ENCODE peak calls at places on chromosomes 4 and X, in ten cellular contexts. A, Z, C, K, U, L, Q, S, M and X are unnamed samples.

GRCh38 chr4:134216436-134216835 is 14.8 kb upstream of the PABPC4L start:
- DNase-seq in U (no peak), Q (no peak), C (no peak), L (peak), S (no peak), A (no peak), Z (no peak), K (no peak), M (peak), X (peak)

GRCh38 chr4:147118523-147118922 is 172.9 kb upstream of the TTC29 start:
- DNase-seq in K (no peak), L (no peak), C (no peak), U (peak), M (peak), Z (no peak), A (no peak), S (no peak), Q (peak), X (no peak)

GRCh38 chrX:38519651-38520050 is 41.7 kb upstream of the TSPAN7 start:
- DNase-seq in L (no peak), A (no peak), C (no peak), U (no peak), Q (no peak), K (no peak), Z (no peak), M (no peak), S (no peak), X (no peak)

GRCh38 chr4:38004062-38004461 is 43.9 kb downstream of the PTTG2 start:
- DNase-seq in K (no peak), L (peak), U (peak), A (peak), Z (no peak), M (peak), C (no peak), Q (no peak), S (no peak), X (no peak)

GRCh38 chrX:30900227-30900626 is 11.2 kb upstream of the TAB3 start:
- DNase-seq in K (no peak), A (no peak), L (peak), U (no peak), M (no peak), Q (no peak), S (no peak), Z (no peak), C (no peak), X (no peak)

GRCh38 chr4:173076903-173077629 is 91.5 kb upstream of the GALNT7 start:
- DNase-seq in A (no peak), Z (no peak), Q (no peak), L (peak), C (no peak), K (no peak), S (no peak), U (peak), M (peak), X (peak)

GRCh38 chrX:140440891-140441290 is 64.0 kb downstream of the SOX3 start:
- DNase-seq in S (no peak), M (no peak), Z (no peak), Q (no peak), K (no peak), L (no peak), C (no peak), U (no peak), A (peak), X (no peak)

GRCh38 chr4:107780665-107781064 is 44.1 kb upstream of the SGMS2 start:
- DNase-seq in L (no peak), C (no peak), Q (no peak), U (no peak), Z (no peak), A (no peak), S (no peak), M (peak), K (no peak), X (no peak)

GRCh38 chr4:43362875-43363636 is 470.5 kb downstream of the GRXCR1 start:
- DNase-seq in Q (no peak), A (no peak), Z (no peak), U (no peak), C (no peak), S (no peak), K (no peak), L (no peak), M (no peak), X (no peak)

GRCh38 chrX:154008521-154008920 is 11.2 kb downstream of the IRAK1 start:
- DNase-seq in S (no peak), U (no peak), Z (no peak), A (no peak), M (no peak), K (no peak), L (no peak), C (no peak), Q (no peak), X (no peak)

GRCh38 chr4:175720722-175721121 is 91.3 kb downstream of the GPM6A start:
- DNase-seq in K (no peak), S (no peak), L (no peak), U (no peak), C (no peak), Z (no peak), M (no peak), A (no peak), Q (peak), X (no peak)

GRCh38 chr4:169070895-169071218 is 60.8 kb upstream of the CBR4 start:
- DNase-seq in K (no peak), U (no peak), Q (no peak), A (peak), Z (no peak), M (peak), L (peak), S (peak), C (no peak), X (no peak)

GRCh38 chrX:37812110-37812509 is 32.3 kb downstream of the CYBB start:
- DNase-seq in M (no peak), C (no peak), L (no peak), A (no peak), S (no peak), Z (no peak), K (no peak), Q (no peak), U (no peak), X (no peak)

GRCh38 chr4:85498068-85498733 is 23.3 kb downstream of the ARHGAP24 start:
- DNase-seq in Z (no peak), K (no peak), M (peak), A (no peak), L (peak), Q (peak), C (no peak), S (no peak), U (peak), X (peak)

GRCh38 chr4:41294445-41295062 is 37.8 kb downstream of the UCHL1 start:
- DNase-seq in A (no peak), Z (no peak), U (no peak), S (no peak), M (no peak), C (no peak), L (no peak), K (no peak), Q (no peak), X (no peak)

GRCh38 chrX:19964017-19964710 is 26.7 kb downstream of the BCLAF3 start:
- DNase-seq in A (no peak), K (no peak), S (no peak), M (peak), Q (peak), C (no peak), Z (no peak), U (no peak), L (no peak), X (no peak)

GRCh38 chr4:180828455-180829018 is 1414.7 kb upstream of the TENM3 start:
- DNase-seq in U (peak), M (peak), L (peak), S (peak), Q (peak), A (no peak), C (no peak), Z (no peak), K (no peak), X (peak)

GRCh38 chrX:65035451-65035779 is 59.2 kb upstream of the ZC4H2 start:
- DNase-seq in S (peak), K (no peak), L (peak), Q (no peak), M (peak), U (peak), Z (no peak), C (no peak), A (peak), X (no peak)

GRCh38 chrX:125205084-125205917 is 114.4 kb upstream of the TEX13C start:
- DNase-seq in U (peak), A (peak), K (no peak), C (peak), L (no peak), Q (peak), M (peak), Z (no peak), S (peak), X (no peak)

GRCh38 chrX:88284844-88285243 is 462.2 kb upstream of the CPXCR1 start:
- DNase-seq in A (no peak), C (no peak), L (no peak), M (no peak), K (no peak), Q (no peak), U (no peak), Z (no peak), S (no peak), X (no peak)

GRCh38 chr4:87071401-87071800 is 136.6 kb downstream of the AFF1 start:
- DNase-seq in M (no peak), K (no peak), L (no peak), A (no peak), U (no peak), Z (no peak), Q (no peak), C (no peak), S (no peak), X (no peak)

GRCh38 chrX:13605611-13606010 is 36.2 kb downstream of the EGFL6 start:
- DNase-seq in M (no peak), K (no peak), A (no peak), S (no peak), Q (no peak), C (no peak), Z (no peak), U (no peak), L (no peak), X (no peak)

GRCh38 chrX:102930990-102931756 is 5.9 kb upstream of the RAB40AL start:
- DNase-seq in S (no peak), L (peak), K (no peak), C (no peak), M (no peak), U (peak), A (no peak), Z (no peak), Q (no peak), X (peak)

GRCh38 chr4:174365018-174365587 is 81.4 kb downstream of the CEP44 start:
- DNase-seq in S (peak), Q (no peak), L (peak), A (no peak), U (peak), C (no peak), Z (no peak), M (peak), K (no peak), X (peak)

GRCh38 chrX:135112096-135112729 is 8.1 kb downstream of the ETDB start:
- DNase-seq in S (peak), A (peak), L (peak), Z (no peak), C (no peak), K (peak), U (peak), Q (no peak), M (peak), X (peak)

GRCh38 chr4:61374612-61374920 is 174.4 kb downstream of the ADGRL3 start:
- DNase-seq in U (peak), C (no peak), M (peak), Z (no peak), L (no peak), A (no peak), S (no peak), K (no peak), Q (no peak), X (no peak)

GRCh38 chr4:7828011-7828720 is 111.5 kb downstream of the AFAP1 start:
- DNase-seq in K (peak), A (peak), Q (peak), Z (peak), C (no peak), S (no peak), L (peak), U (peak), M (peak), X (peak)

GRCh38 chr4:6753103-6753560 is 29.4 kb upstream of the KIAA0232 start:
- DNase-seq in Z (no peak), S (no peak), U (no peak), Q (no peak), K (no peak), A (no peak), L (no peak), M (no peak), C (no peak), X (no peak)

GRCh38 chr4:139537292-139537691 is 18.7 kb downstream of the SETD7 start:
- DNase-seq in K (no peak), U (no peak), L (no peak), Q (no peak), Z (no peak), A (no peak), S (no peak), C (no peak), M (peak), X (no peak)

GRCh38 chrX:49203536-49203935 is 3.5 kb upstream of the SYP start:
- DNase-seq in U (no peak), Q (no peak), L (no peak), A (no peak), C (no peak), S (no peak), Z (no peak), K (no peak), M (no peak), X (no peak)

GRCh38 chr4:184727430-184727829 is 6.5 kb downstream of the CENPU start:
- DNase-seq in Z (no peak), C (no peak), M (no peak), S (no peak), U (no peak), Q (no peak), L (no peak), K (no peak), A (no peak), X (no peak)

GRCh38 chr4:7423801-7424552 is 10.8 kb downstream of the PSAPL1 start:
- DNase-seq in C (no peak), U (no peak), K (no peak), M (no peak), Z (no peak), L (no peak), A (peak), S (no peak), Q (no peak), X (no peak)

GRCh38 chrX:114619874-114620273 is 36.0 kb downstream of the HTR2C start:
- DNase-seq in A (no peak), L (no peak), C (no peak), M (peak), K (no peak), U (peak), Z (no peak), Q (peak), S (peak), X (no peak)

GRCh38 chrX:7215842-7216241 is 67.9 kb upstream of the PUDP start:
- DNase-seq in L (peak), U (peak), C (no peak), M (peak), A (peak), Z (no peak), Q (no peak), S (no peak), K (no peak), X (peak)